ENCODE peak calls at places on chromosomes 5 and 9, in nine cellular contexts. S, C, G, K, I, H, N, M and Q are unnamed samples.

GRCh38 chr5:87300744-87301143 is 33.1 kb downstream of the RASA1 start:
- DNase-seq in G (no peak), K (peak), M (no peak), C (peak), S (peak), I (no peak), H (no peak), N (no peak), Q (no peak)

GRCh38 chr9:83062653-83063527 is at the start of gene RASEF:
- DNase-seq in K (no peak), H (peak), S (no peak), I (peak), M (peak), G (no peak), N (no peak), C (no peak), Q (peak)

GRCh38 chr5:157750320-157750719 is 6.8 kb downstream of the LSM11 start:
- DNase-seq in N (no peak), M (no peak), G (no peak), S (peak), I (no peak), K (no peak), H (no peak), C (no peak), Q (no peak)

GRCh38 chr5:112684737-112685136 is 52.9 kb upstream of the APC start:
- DNase-seq in N (no peak), G (no peak), M (no peak), K (no peak), I (no peak), H (no peak), S (peak), C (no peak), Q (no peak)

GRCh38 chr5:167821669-167822068 is 469.8 kb upstream of the WWC1 start:
- DNase-seq in K (no peak), S (no peak), N (no peak), H (no peak), M (no peak), G (no peak), C (no peak), I (no peak), Q (no peak)

GRCh38 chr5:8700222-8700621 is 831.3 kb downstream of the MTRR start:
- DNase-seq in M (no peak), N (no peak), H (no peak), C (no peak), K (no peak), S (no peak), G (no peak), I (no peak), Q (no peak)

GRCh38 chr5:136057401-136057951 is 28.7 kb downstream of the TGFBI start:
- DNase-seq in K (no peak), N (no peak), I (no peak), M (no peak), G (no peak), H (no peak), C (peak), S (peak), Q (no peak)

GRCh38 chr9:14715102-14715501 is 7.4 kb downstream of the CER1 start:
- DNase-seq in M (no peak), N (no peak), K (no peak), H (no peak), G (no peak), S (no peak), C (no peak), I (no peak), Q (no peak)

GRCh38 chr9:133443248-133443647 is 16.5 kb upstream of the CACFD1 start:
- DNase-seq in M (no peak), H (no peak), S (no peak), K (no peak), N (no peak), C (no peak), G (no peak), I (no peak), Q (no peak)

GRCh38 chr9:14111670-14112069 is 202.3 kb downstream of the NFIB start:
- DNase-seq in I (no peak), N (no peak), S (no peak), M (no peak), G (no peak), K (no peak), C (no peak), H (no peak), Q (no peak)

GRCh38 chr5:141811287-141812155 is 66.7 kb downstream of the PCDH1 start:
- DNase-seq in M (no peak), I (peak), S (no peak), N (no peak), H (peak), C (peak), K (no peak), G (no peak), Q (no peak)

GRCh38 chr9:106932178-106932577 is 69.2 kb downstream of the ZNF462 start:
- DNase-seq in H (no peak), G (no peak), I (no peak), K (no peak), C (no peak), S (no peak), M (no peak), N (no peak), Q (no peak)

GRCh38 chr5:172858990-172859811 is 25.1 kb downstream of the ERGIC1 start:
- DNase-seq in S (peak), K (no peak), G (no peak), M (no peak), H (no peak), C (no peak), I (no peak), N (no peak), Q (peak)

GRCh38 chr5:146948666-146949065 is 70.1 kb upstream of the PPP2R2B start:
- DNase-seq in H (no peak), G (no peak), N (no peak), C (no peak), M (no peak), S (no peak), K (no peak), I (no peak), Q (no peak)

GRCh38 chr9:105930007-105930627 is 235.8 kb downstream of the TMEM38B start:
- DNase-seq in K (no peak), N (no peak), I (no peak), S (no peak), H (no peak), C (no peak), M (no peak), G (no peak), Q (no peak)

GRCh38 chr5:140833993-140834392 is at the start of gene PCDHA7:
- DNase-seq in K (no peak), H (no peak), S (peak), M (no peak), I (no peak), G (no peak), N (no peak), C (peak), Q (no peak)

GRCh38 chr5:116506448-116506847 is 68.2 kb downstream of the SEMA6A start:
- DNase-seq in M (no peak), G (no peak), H (no peak), C (no peak), N (no peak), S (no peak), K (no peak), I (no peak), Q (no peak)

GRCh38 chr5:1110930-1111726 is 735 bp downstream of the SLC12A7 start:
- DNase-seq in M (no peak), K (no peak), S (no peak), G (peak), H (peak), C (no peak), I (no peak), N (no peak), Q (no peak)

GRCh38 chr5:134133213-134133994 is 18.9 kb downstream of the TCF7 start:
- DNase-seq in K (no peak), C (no peak), G (no peak), I (peak), S (no peak), N (no peak), M (no peak), H (peak), Q (no peak)

GRCh38 chr9:38018964-38019602 is 49.9 kb downstream of the SHB start:
- DNase-seq in C (peak), I (peak), M (peak), S (peak), H (no peak), G (no peak), K (no peak), N (no peak), Q (peak)